ENCODE peak calls at places on chromosome 9, in five cellular contexts. H is H1, I is A549, K is SK-N-SH, R is transverse colon. V is an unnamed sample.

GRCh38 chr9:135167356-135167755 is 79.9 kb downstream of the OLFM1 start:
- DNase-seq in H (no peak), I (no peak), K (no peak), R (no peak), V (no peak)

GRCh38 chr9:136853596-136854112 is 1.5 kb downstream of the MAMDC4 start:
- DNase-seq in R (peak; percentile 25), H (peak; percentile 45), K (no peak), I (no peak), V (no peak)

GRCh38 chr9:673264-673965 is 168.1 kb upstream of the DMRT1 start:
- DNase-seq in I (no peak), K (no peak), R (no peak), H (no peak), V (no peak)

GRCh38 chr9:33765411-33765810 is 29.9 kb upstream of the PRSS3 start:
- DNase-seq in H (no peak), K (no peak), I (peak; percentile 75), R (no peak), V (no peak)

GRCh38 chr9:128214571-128215490 is 11.7 kb downstream of the DNM1 start:
- DNase-seq in K (peak; percentile 35), H (no peak), R (no peak), I (peak; percentile 77), V (no peak)

GRCh38 chr9:70013598-70014196 is 30.0 kb upstream of the MAMDC2 start:
- DNase-seq in H (no peak), R (no peak), I (no peak), K (peak; percentile 52), V (no peak)

GRCh38 chr9:70450735-70451134 is 36.3 kb upstream of the KLF9 start:
- DNase-seq in R (no peak), K (no peak), I (no peak), H (no peak), V (no peak)

GRCh38 chr9:68505681-68506409 is 34.8 kb downstream of the TMEM252 start:
- DNase-seq in R (no peak), I (no peak), H (no peak), K (no peak), V (no peak)

GRCh38 chr9:93085676-93086075 is 10.3 kb upstream of the CARD19 start:
- DNase-seq in R (no peak), I (peak; percentile 33), K (peak; percentile 9), H (no peak), V (no peak)

GRCh38 chr9:96331236-96331947 is 29.4 kb upstream of the HSD17B3 start:
- DNase-seq in H (no peak), R (no peak), I (no peak), K (no peak), V (no peak)

GRCh38 chr9:127058645-127059021 is 63.8 kb downstream of the ANGPTL2 start:
- DNase-seq in I (no peak), H (no peak), K (no peak), R (no peak), V (no peak)

GRCh38 chr9:21174671-21175070 is 8.2 kb upstream of the IFNA21 start:
- DNase-seq in R (no peak), K (no peak), H (no peak), I (no peak), V (no peak)

GRCh38 chr9:757246-757881 is 84.1 kb upstream of the DMRT1 start:
- DNase-seq in R (peak; percentile 23), I (peak; percentile 60), H (peak; percentile 67), K (peak; percentile 15), V (peak; percentile 63)

GRCh38 chr9:123997665-123998277 is 13.8 kb upstream of the LHX2 start:
- DNase-seq in K (no peak), I (no peak), H (peak; percentile 62), R (peak; percentile 56), V (no peak)

GRCh38 chr9:87889065-87889881 is 6.6 kb downstream of the SPATA31E1 start:
- DNase-seq in K (no peak), H (no peak), I (no peak), R (no peak), V (no peak)

GRCh38 chr9:115106001-115106400 is 12.0 kb downstream of the TNC start:
- DNase-seq in I (peak; percentile 60), R (no peak), K (no peak), H (no peak), V (no peak)

GRCh38 chr9:116471093-116471906 is 215.8 kb upstream of the TRIM32 start:
- DNase-seq in I (no peak), R (no peak), K (no peak), H (peak; percentile 60), V (no peak)

GRCh38 chr9:1208185-1208584 is 158.0 kb downstream of the DMRT2 start:
- DNase-seq in I (no peak), R (no peak), H (no peak), K (no peak), V (peak; percentile 61)

GRCh38 chr9:138082918-138083636 is 205.5 kb downstream of the CACNA1B start:
- DNase-seq in H (no peak), K (peak; percentile 4), I (no peak), R (no peak), V (no peak)

GRCh38 chr9:124869986-124870560 is 8.1 kb downstream of the ARPC5L start:
- DNase-seq in I (no peak), K (no peak), R (peak; percentile 77), H (no peak), V (no peak)

GRCh38 chr9:90641868-90642558 is 611 bp downstream of the DIRAS2 start:
- DNase-seq in K (no peak), I (no peak), H (peak; percentile 49), R (no peak), V (no peak)

GRCh38 chr9:136304456-136304855 is 562 bp upstream of the CCDC187 start:
- DNase-seq in H (no peak), K (no peak), R (no peak), I (no peak), V (no peak)

GRCh38 chr9:128917151-128917849 is 3.5 kb upstream of the PHYHD1 start:
- DNase-seq in R (peak; percentile 73), H (no peak), K (no peak), I (peak; percentile 68), V (peak; percentile 91)

GRCh38 chr9:4148215-4148561 is 151.7 kb downstream of the GLIS3 start:
- DNase-seq in R (no peak), H (no peak), K (no peak), I (no peak), V (no peak)

GRCh38 chr9:16828335-16829281 is 41.9 kb downstream of the BNC2 start:
- DNase-seq in H (peak; percentile 58), R (peak; percentile 18), I (no peak), K (peak; percentile 78), V (peak; percentile 81)

GRCh38 chr9:102769307-102769706 is 225.8 kb upstream of the CYLC2 start:
- DNase-seq in H (no peak), I (no peak), R (no peak), K (no peak), V (no peak)

GRCh38 chr9:2657427-2657826 is 35.8 kb downstream of the VLDLR start:
- DNase-seq in K (no peak), R (no peak), I (no peak), H (no peak), V (no peak)

GRCh38 chr9:78040726-78041125 is 9.1 kb upstream of the GNAQ start:
- DNase-seq in R (no peak), K (no peak), H (no peak), I (no peak), V (no peak)

GRCh38 chr9:3534614-3535404 is 9.0 kb upstream of the RFX3 start:
- DNase-seq in I (no peak), K (no peak), R (no peak), H (no peak), V (no peak)

GRCh38 chr9:114662081-114662989 is 4.7 kb upstream of the TEX53 start:
- DNase-seq in K (peak; percentile 77), H (peak; percentile 89), I (peak; percentile 33), R (peak; percentile 54), V (no peak)

GRCh38 chr9:80061940-80062339 is 490.2 kb downstream of the TLE4 start:
- DNase-seq in H (no peak), R (no peak), I (peak; percentile 4), K (no peak), V (no peak)

GRCh38 chr9:137606005-137606601 is 617 bp downstream of the ARRDC1 start:
- DNase-seq in R (no peak), K (peak; percentile 65), I (no peak), H (no peak), V (peak; percentile 76)

GRCh38 chr9:115014438-115014837 is 84.0 kb upstream of the TNFSF8 start:
- DNase-seq in K (no peak), I (no peak), R (no peak), H (no peak), V (no peak)

DNA sequence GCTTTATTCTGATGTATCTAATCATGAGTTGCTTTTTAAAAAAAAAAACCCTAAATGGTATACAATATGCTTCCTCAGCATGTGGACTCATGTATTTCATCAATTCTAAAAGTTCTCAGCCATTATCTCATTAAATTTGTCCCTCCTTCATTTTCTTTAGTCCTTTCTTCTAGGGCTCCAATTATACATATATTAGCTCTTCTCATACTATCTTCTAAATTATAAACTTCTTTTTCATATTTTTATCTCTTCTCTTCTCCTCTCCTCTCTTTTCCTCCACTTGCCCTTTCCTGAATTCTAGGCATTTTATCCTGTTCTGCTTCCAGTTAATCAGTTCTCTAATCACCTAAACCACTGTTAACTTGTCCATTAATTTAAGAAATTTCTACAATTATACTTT is 55.0 kb upstream of the IL33 start:
- DNase-seq in I (no peak), K (no peak), H (no peak), R (no peak), V (no peak)
- TF ChIP-seq EP300 in I (no peak), K (no peak), H (no peak), R (no peak), V (no peak)

GRCh38 chr9:109875495-109875894 is 95.5 kb downstream of the PALM2AKAP2 start:
- DNase-seq in H (no peak), K (no peak), R (no peak), I (no peak), V (no peak)
- H3K4me3 ChIP-seq in H (no peak overlapping the region), K (no peak overlapping the region), R (no peak overlapping the region), I (no peak overlapping the region), V (no peak overlapping the region)

GRCh38 chr9:113570749-113571711 is 107.5 kb downstream of the RGS3 start:
- DNase-seq in I (no peak), H (no peak), R (peak; percentile 6), K (no peak), V (peak; percentile 20)

GRCh38 chr9:113572076-113572861 is 108.7 kb downstream of the RGS3 start:
- DNase-seq in H (no peak), K (no peak), R (no peak), I (no peak), V (peak; percentile 30)

GRCh38 chr9:113573303-113573958 is 109.9 kb downstream of the RGS3 start:
- DNase-seq in H (no peak), K (no peak), R (no peak), I (no peak), V (peak; percentile 43)

GRCh38 chr9:113574381-113575262 is 111.1 kb downstream of the RGS3 start:
- DNase-seq in R (no peak), I (no peak), H (no peak), K (no peak), V (peak; percentile 65)

DNA sequence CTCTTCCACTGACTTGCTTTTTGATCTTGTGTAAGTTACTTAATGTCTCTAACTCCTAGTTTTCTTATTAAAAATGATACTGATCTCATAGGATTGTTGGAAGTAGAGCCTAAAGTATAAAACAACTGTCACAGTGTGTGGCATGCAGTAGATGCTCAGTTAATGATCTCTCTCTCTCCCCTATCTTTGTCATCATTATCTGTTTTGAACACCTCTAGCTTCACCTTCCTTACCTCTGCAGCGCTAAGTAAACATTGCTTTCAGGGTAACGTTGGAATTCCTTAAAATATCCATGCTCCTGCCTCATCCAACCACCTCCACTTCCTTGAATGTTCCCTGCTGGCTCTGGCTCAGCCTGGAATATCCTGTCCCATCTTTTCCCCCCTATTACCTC is 110.4 kb downstream of the RGS3 start:
- DNase-seq in I (no peak), K (no peak), H (no peak), R (no peak), V (no peak)
- TF ChIP-seq EP300 in I (no peak), K (no peak), H (no peak), R (no peak), V (no peak)

GRCh38 chr9:36929350-36929675 is 104.8 kb downstream of the PAX5 start:
- DNase-seq in K (no peak), I (no peak), H (no peak), R (no peak), V (peak; percentile 60)
- H3K4me3 ChIP-seq in K (no peak overlapping the region), I (no peak overlapping the region), H (no peak overlapping the region), R (no peak overlapping the region), V (no peak overlapping the region)

V was measured in suprapubic skin.